ENCODE peak calls at places on chromosomes 6 and 20, in four cellular contexts. F is H1, T is GM12878, Q is K562. S is an unnamed sample.

GRCh38 chr6:112579601-112580000 is 232.5 kb downstream of the RFPL4B start:
- DNase-seq in F (no peak), T (no peak), Q (no peak), S (no peak)

GRCh38 chr6:50030350-50030749 is 8.6 kb upstream of the DEFB110 start:
- DNase-seq in F (no peak), T (no peak), Q (no peak), S (no peak)

GRCh38 chr6:20907486-20908071 is 373.3 kb downstream of the CDKAL1 start:
- DNase-seq in F (peak), T (no peak), Q (no peak), S (no peak)

GRCh38 chr6:145561095-145561820 is 174.1 kb downstream of the EPM2A start:
- DNase-seq in F (no peak), T (no peak), Q (no peak), S (no peak)

GRCh38 chr6:51024126-51024525 is 205.5 kb downstream of the TFAP2B start:
- DNase-seq in F (no peak), T (no peak), Q (no peak), S (no peak)

GRCh38 chr6:33251390-33252012 is 20.2 kb downstream of the VPS52 start:
- DNase-seq in F (no peak), T (no peak), Q (no peak), S (no peak)

GRCh38 chr20:38804682-38805501 is 605 bp upstream of the PPP1R16B start:
- DNase-seq in F (no peak), T (peak), Q (peak), S (no peak)

GRCh38 chr6:138017156-138017757 is 90.0 kb downstream of the PERP start:
- DNase-seq in F (peak), T (no peak), Q (no peak), S (no peak)

GRCh38 chr6:110816677-110817076 is 1.4 kb upstream of the CDK19 start:
- DNase-seq in F (no peak), T (no peak), Q (no peak), S (no peak)

GRCh38 chr6:153090241-153090930 is 40.7 kb downstream of the RGS17 start:
- DNase-seq in F (no peak), T (no peak), Q (no peak), S (no peak)

GRCh38 chr6:108661982-108662381 is 101.3 kb downstream of the FOXO3 start:
- DNase-seq in F (no peak), T (no peak), Q (no peak), S (no peak)

GRCh38 chr6:152348116-152348515 is 289.0 kb downstream of the SYNE1 start:
- DNase-seq in F (no peak), T (no peak), Q (no peak), S (no peak)

GRCh38 chr6:18260448-18261106 is 3.8 kb downstream of the DEK start:
- DNase-seq in F (no peak), T (peak), Q (no peak), S (peak)

GRCh38 chr6:12260458-12261041 is 29.6 kb upstream of the EDN1 start:
- DNase-seq in F (no peak), T (no peak), Q (no peak), S (no peak)

GRCh38 chr20:44696315-44696714 is 18.9 kb upstream of the CCN5 start:
- DNase-seq in F (no peak), T (no peak), Q (no peak), S (peak)

GRCh38 chr6:113644861-113645575 is 212.1 kb upstream of the MARCKS start:
- DNase-seq in F (no peak), T (peak), Q (no peak), S (peak)

GRCh38 chr20:10218536-10219451 is at the start of gene SNAP25:
- DNase-seq in F (peak), T (no peak), Q (peak), S (no peak)

GRCh38 chr6:166005846-166006592 is 161.6 kb downstream of the TBXT start:
- DNase-seq in F (no peak), T (no peak), Q (no peak), S (no peak)

GRCh38 chr20:31842471-31843157 is 2.8 kb downstream of the FOXS1 start:
- DNase-seq in F (no peak), T (no peak), Q (no peak), S (no peak)

GRCh38 chr6:138160329-138161117 is 1.2 kb upstream of the ARFGEF3 start:
- DNase-seq in F (no peak), T (no peak), Q (no peak), S (no peak)

GRCh38 chr6:149508485-149508884 is 23.7 kb upstream of the ZC3H12D start:
- DNase-seq in F (no peak), T (no peak), Q (no peak), S (no peak)

GRCh38 chr20:64224344-64225165 is 31.0 kb upstream of the PCMTD2 start:
- DNase-seq in F (no peak), T (no peak), Q (no peak), S (no peak)

GRCh38 chr6:7106752-7107577 is 796 bp upstream of the RREB1 start:
- DNase-seq in F (peak), T (no peak), Q (peak), S (no peak)

GRCh38 chr6:292506-293184 is 358 bp downstream of the DUSP22 start:
- DNase-seq in F (no peak), T (peak), Q (peak), S (peak)

GRCh38 chr6:136792066-136792944 is at the start of gene MAP3K5:
- DNase-seq in F (peak), T (no peak), Q (peak), S (peak)

GRCh38 chr6:149234051-149234962 is 83.2 kb upstream of the TAB2 start:
- DNase-seq in F (no peak), T (no peak), Q (no peak), S (no peak)

GRCh38 chr6:30075987-30076311 is 380 bp upstream of the RNF39 start:
- DNase-seq in F (no peak), T (no peak), Q (no peak), S (no peak)

GRCh38 chr6:456887-457286 is 65.3 kb downstream of the IRF4 start:
- DNase-seq in F (peak), T (no peak), Q (no peak), S (no peak)

GRCh38 chr6:163828038-163828790 is 413.7 kb downstream of the QKI start:
- DNase-seq in F (no peak), T (no peak), Q (no peak), S (no peak)

GRCh38 chr6:150616581-150616980 is 16.9 kb downstream of the PLEKHG1 start:
- DNase-seq in F (no peak), T (no peak), Q (no peak), S (no peak)

GRCh38 chr20:8228315-8228714 is 96.2 kb downstream of the PLCB1 start:
- DNase-seq in F (no peak), T (no peak), Q (no peak), S (no peak)

GRCh38 chr6:145153495-145153894 is 581.8 kb downstream of the EPM2A start:
- DNase-seq in F (no peak), T (no peak), Q (no peak), S (no peak)

GRCh38 chr6:79070206-79070825 is 7.7 kb downstream of the PHIP start:
- DNase-seq in F (no peak), T (no peak), Q (no peak), S (no peak)

GRCh38 chr6:132612449-132613116 is 11.5 kb downstream of the TAAR2 start:
- DNase-seq in F (no peak), T (no peak), Q (no peak), S (peak)

GRCh38 chr6:40719671-40720374 is 132.7 kb upstream of the LRFN2 start:
- DNase-seq in F (peak), T (peak), Q (no peak), S (no peak)

GRCh38 chr6:1756472-1757129 is 146.9 kb downstream of the FOXC1 start:
- DNase-seq in F (no peak), T (no peak), Q (no peak), S (no peak)

DNA sequence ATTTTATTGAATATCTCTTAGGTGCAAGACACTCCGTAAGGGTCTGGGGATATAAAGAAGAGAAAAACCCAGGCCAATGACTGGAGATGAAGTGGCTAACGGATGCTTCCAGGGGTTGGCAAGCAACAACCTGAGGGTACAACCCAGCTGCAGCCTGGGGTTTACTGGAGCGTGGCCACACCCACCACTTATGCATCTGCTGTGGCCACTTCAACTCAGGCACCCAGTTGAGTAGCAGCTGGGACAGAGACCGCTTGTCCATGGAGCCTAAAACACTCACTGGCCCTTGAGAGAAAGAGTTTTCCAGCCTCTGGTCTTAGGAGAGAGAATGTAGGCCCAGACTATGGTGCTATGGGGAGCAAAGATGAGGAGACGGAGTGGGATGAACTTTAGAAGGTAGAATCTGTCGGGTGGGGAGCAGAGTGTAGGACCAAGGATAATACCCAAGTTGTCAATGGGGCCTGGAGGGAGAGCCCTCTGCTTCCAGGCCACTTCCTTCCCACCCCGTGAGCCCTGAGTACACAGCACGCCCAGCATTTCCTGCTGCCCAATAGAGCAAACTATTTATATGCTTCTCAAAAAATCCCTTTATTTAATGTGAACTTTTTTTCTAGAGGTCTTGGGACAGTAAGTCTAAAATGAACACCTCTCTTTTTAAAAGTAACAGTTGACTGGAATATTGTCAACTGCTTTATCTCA is 46.8 kb upstream of the PXDC1 start:
- DNase-seq in F (no peak), T (no peak), Q (no peak), S (no peak)
- TF ChIP-seq KDM1A in F (no peak), T (no peak), Q (no peak), S (no peak)

GRCh38 chr20:5153612-5154542 is 27.1 kb downstream of the CDS2 start:
- DNase-seq in F (no peak), T (no peak), Q (no peak), S (peak)
- TF ChIP-seq CREB1 in F (no peak), T (no peak), Q (no peak), S (no peak)

GRCh38 chr20:23365390-23366165 is 3.6 kb downstream of the GZF1 start:
- DNase-seq in F (no peak), T (no peak), Q (no peak), S (no peak)
- TF ChIP-seq ATF2 in F (no peak), T (no peak), Q (no peak), S (no peak)

DNA sequence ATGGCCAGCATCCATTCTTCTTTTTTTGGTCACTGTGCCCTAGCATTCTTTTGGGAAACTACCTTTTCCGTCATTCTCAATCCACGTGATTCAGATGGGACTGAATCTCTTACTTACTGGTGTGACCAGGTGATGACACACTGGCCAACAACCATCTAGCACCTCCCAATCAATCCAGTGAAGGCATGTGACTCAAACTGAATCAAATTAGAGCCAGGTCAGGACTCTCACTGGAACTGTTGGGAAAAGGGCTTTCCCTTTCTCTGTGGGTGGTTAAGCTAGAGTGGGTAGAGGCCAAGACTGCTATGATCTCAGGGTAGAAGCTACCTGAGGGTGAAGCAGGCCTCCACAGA is 36.2 kb upstream of the ZMYND8 start:
- DNase-seq in F (no peak), T (no peak), Q (no peak), S (no peak)
- TF ChIP-seq KDM1A in F (no peak), T (no peak), Q (no peak), S (no peak)

GRCh38 chr20:36644713-36645109 is 1.3 kb downstream of the SLA2 start:
- DNase-seq in F (no peak), T (no peak), Q (no peak), S (no peak)

GRCh38 chr20:36645353-36645752 is 643 bp downstream of the SLA2 start:
- DNase-seq in F (no peak), T (no peak), Q (no peak), S (no peak)

GRCh38 chr20:36647194-36648121 is 1.5 kb upstream of the SLA2 start:
- DNase-seq in F (no peak), T (no peak), Q (no peak), S (peak)

GRCh38 chr20:36646678-36647077 is 682 bp upstream of the SLA2 start:
- DNase-seq in F (no peak), T (no peak), Q (no peak), S (no peak)

DNA sequence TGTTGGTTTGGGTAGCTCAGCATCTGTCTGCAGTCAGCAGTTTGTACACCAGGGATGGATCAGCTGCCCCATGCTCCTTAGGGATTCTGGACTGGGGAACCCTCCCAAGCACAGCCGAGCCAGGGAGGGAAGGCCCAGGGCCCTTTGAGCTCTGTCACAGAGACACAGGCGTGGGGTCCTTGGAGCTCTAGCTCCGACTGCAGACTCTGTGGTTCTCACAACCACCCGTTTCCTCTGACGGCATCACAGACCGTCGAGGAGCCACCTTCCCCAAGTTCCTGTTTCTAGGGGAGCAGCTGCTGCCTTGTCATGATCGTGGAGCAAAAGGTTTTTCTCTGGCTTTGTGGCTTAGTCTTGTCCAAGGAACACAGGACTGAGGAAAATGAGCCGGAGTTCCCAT is at the start of gene SLA2:
- DNase-seq in F (no peak), T (no peak), Q (no peak), S (no peak)
- TF ChIP-seq CREB1 in F (no peak), T (peak), Q (no peak), S (no peak)

DNA sequence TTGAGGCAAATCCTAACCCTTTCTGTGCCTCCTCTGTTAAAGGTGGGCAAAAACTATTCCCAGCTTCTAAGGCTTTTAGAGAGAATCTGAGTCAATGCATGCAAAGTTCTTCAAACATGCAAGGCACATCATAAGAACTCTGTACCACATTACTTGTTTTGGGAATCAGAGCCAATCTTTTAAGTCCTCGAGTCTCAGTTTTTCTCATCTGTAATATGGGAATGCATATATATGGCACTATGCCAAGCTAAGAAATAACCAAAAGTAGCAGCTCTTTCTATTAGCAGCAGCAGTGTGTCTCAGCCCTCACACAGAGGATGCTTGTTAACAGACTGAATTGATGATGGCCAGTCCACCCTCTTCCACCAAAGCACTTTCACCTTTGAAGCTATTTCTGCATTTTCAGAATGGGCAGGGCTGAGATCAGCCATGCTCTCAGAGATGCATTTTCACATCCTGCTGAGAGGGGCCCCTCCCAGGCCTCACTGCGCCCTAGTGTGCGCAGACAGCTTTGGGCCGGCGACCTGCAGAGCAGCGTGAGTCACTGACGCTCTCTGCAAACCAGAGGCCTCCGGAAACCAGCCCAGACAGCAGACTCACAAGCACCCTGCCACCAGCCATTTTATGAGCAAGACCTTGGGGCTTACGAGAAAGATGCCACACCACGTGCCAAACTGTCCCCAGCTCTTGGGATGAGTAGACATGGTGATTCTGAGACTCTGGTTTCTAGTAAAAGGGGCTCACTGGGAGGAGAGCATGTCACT is 138.0 kb downstream of the NFATC2 start:
- DNase-seq in F (no peak), T (peak), Q (no peak), S (no peak)
- TF ChIP-seq ATF2 in F (no peak), T (no peak), Q (no peak), S (no peak)

S was measured in HepG2.